ENCODE peak calls at places on chromosomes 6 and 20, in six cellular contexts. M is mesendoderm, X is H9, B is IMR-90, E is neuronal stem cell, Z is trophoblast cell. P is an unnamed sample.

GRCh38 chr6:145372671-145373123 is 362.6 kb downstream of the EPM2A start:
- DNase-seq in Z (no peak), M (peak), B (peak), X (no peak), E (no peak), P (peak)

GRCh38 chr6:41697902-41698349 is 37.5 kb downstream of the TFEB start:
- DNase-seq in X (no peak), E (no peak), Z (peak), B (peak), M (no peak), P (no peak)

GRCh38 chr6:132405143-132405915 is 4.1 kb upstream of the MOXD1 start:
- DNase-seq in E (no peak), X (no peak), M (no peak), Z (no peak), B (peak), P (peak)

GRCh38 chr6:166615059-166615770 is 11.8 kb downstream of the RPS6KA2 start:
- DNase-seq in Z (no peak), E (no peak), M (peak), B (no peak), X (no peak), P (peak)

GRCh38 chr6:20202070-20202658 is 10.1 kb downstream of the MBOAT1 start:
- DNase-seq in E (no peak), M (peak), Z (peak), B (peak), X (no peak), P (peak)

GRCh38 chr6:2976571-2977085 is 5.3 kb upstream of the SERPINB6 start:
- DNase-seq in M (no peak), X (no peak), E (no peak), B (peak), Z (peak), P (peak)

GRCh38 chr6:145453376-145453775 is 281.9 kb downstream of the EPM2A start:
- DNase-seq in E (no peak), Z (no peak), M (peak), X (no peak), B (no peak), P (no peak)

GRCh38 chr6:100116409-100117194 is 122.6 kb upstream of the MCHR2 start:
- DNase-seq in B (peak), E (peak), Z (peak), M (peak), X (peak), P (peak)

GRCh38 chr6:30344868-30345671 is at the start of gene RPP21:
- DNase-seq in X (peak), B (peak), Z (peak), E (peak), M (peak), P (peak)

GRCh38 chr20:58604410-58604881 is 46.6 kb upstream of the STX16 start:
- DNase-seq in M (no peak), B (no peak), E (no peak), Z (peak), X (no peak), P (no peak)

GRCh38 chr6:168822376-168822775 is 381.4 kb downstream of the SMOC2 start:
- DNase-seq in M (no peak), X (no peak), B (no peak), E (no peak), Z (no peak), P (no peak)

GRCh38 chr20:50304501-50304856 is 113.8 kb downstream of the CEBPB start:
- DNase-seq in M (no peak), Z (no peak), B (peak), X (peak), E (no peak), P (peak)

GRCh38 chr6:47267301-47267700 is 42.4 kb downstream of the TNFRSF21 start:
- DNase-seq in Z (peak), B (no peak), X (no peak), E (no peak), M (no peak), P (peak)

GRCh38 chr6:65295812-65296211 is 411.2 kb downstream of the EYS start:
- DNase-seq in X (no peak), M (no peak), B (no peak), Z (no peak), E (no peak), P (no peak)

GRCh38 chr20:50019466-50020256 is 36.9 kb downstream of the SNAI1 start:
- DNase-seq in Z (no peak), M (no peak), B (no peak), E (no peak), X (no peak), P (no peak)

GRCh38 chr6:6856538-6857523 is 250.9 kb upstream of the RREB1 start:
- DNase-seq in X (peak), B (peak), E (no peak), M (peak), Z (peak), P (peak)
- H3K18ac ChIP-seq in X (peak), B (peak), E (peak), M (no peak), Z (peak), P (peak)

GRCh38 chr6:111581957-111582356 is 23.7 kb downstream of the TRAF3IP2 start:
- DNase-seq in M (no peak), Z (no peak), E (no peak), X (no peak), B (no peak), P (no peak)

GRCh38 chr6:111579816-111580215 is 25.9 kb downstream of the TRAF3IP2 start:
- DNase-seq in X (no peak), E (no peak), Z (no peak), B (no peak), M (no peak), P (no peak)

GRCh38 chr6:111580826-111581505 is 24.7 kb downstream of the TRAF3IP2 start:
- DNase-seq in X (peak), Z (no peak), B (peak), E (no peak), M (peak), P (no peak)

GRCh38 chr6:111583221-111583620 is 22.5 kb downstream of the TRAF3IP2 start:
- DNase-seq in Z (no peak), M (no peak), B (no peak), E (no peak), X (no peak), P (no peak)

DNA sequence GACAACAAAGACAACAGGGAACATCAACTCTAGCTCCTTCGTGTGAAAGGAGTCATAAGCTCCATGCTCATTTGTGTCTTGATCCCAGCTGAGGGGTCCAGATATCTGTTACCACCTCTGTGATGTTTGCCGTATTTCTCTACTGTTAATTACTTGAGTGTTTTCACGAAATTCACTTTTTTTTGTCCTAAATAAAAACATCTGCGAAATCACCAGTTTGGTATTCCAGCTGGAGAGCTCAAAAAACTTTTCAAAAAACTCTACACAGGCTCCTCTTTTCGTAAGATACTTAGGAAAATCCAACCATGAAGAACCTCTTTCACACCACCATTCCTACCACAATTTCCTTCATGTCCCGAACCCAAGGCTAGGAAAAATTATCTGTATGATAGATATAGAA is 25.3 kb downstream of the TRAF3IP2 start:
- DNase-seq in X (no peak), M (no peak), B (no peak), Z (no peak), E (no peak), P (no peak)
- H3K27ac ChIP-seq in X (no peak), M (no peak), B (no peak), Z (no peak), E (no peak), P (no peak)

DNA sequence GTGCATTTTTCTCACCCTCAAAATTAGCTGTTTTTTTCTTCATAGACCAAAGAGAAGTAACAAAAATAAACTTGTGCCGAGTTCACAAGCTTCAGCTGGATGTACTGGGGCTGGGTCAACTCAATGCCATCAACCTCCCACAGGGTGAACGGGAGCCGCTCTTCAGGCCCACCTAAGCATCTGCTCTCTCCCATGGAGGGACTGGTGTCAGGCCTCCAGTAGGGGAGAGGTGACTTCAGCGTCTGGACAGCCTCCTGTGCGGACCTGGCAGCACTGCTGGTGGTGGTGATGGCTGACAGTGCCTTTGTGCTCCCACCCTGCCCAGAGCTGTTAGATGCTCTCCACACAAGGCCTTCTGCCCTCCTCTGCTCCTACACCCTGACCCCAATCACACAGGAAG is 17.5 kb downstream of the CST8 start:
- DNase-seq in X (no peak), Z (no peak), M (peak), E (no peak), B (no peak), P (no peak)
- H2AK5ac ChIP-seq in X (no peak), Z (no peak), M (peak), E (peak), B (no peak), P (no peak)

GRCh38 chr6:40410792-40411191 is 176.4 kb downstream of the LRFN2 start:
- DNase-seq in E (no peak), B (no peak), M (no peak), X (no peak), Z (no peak), P (no peak)
- H3K18ac ChIP-seq in E (no peak), B (no peak), M (no peak), X (no peak), Z (no peak), P (no peak)